ENCODE peak calls at places on chromosomes 16 and 17, in four cellular contexts. I is A549, U is SK-N-SH, L is H1. M is an unnamed sample.
A peak's percentile ranks its signal among the peaks of the same experiment; 100 is the strongest.

GRCh38 chr16:88472042-88472441 is 19.0 kb downstream of the ZFPM1 start:
- DNase-seq in L (no peak), U (no peak), I (no peak), M (no peak)

GRCh38 chr17:72421128-72422092 is 300.6 kb downstream of the SOX9 start:
- DNase-seq in L (no peak), I (peak; percentile 99), U (no peak), M (peak; percentile 98)

GRCh38 chr17:57645950-57646686 is 99.0 kb downstream of the CCDC182 start:
- DNase-seq in I (no peak), U (no peak), L (no peak), M (peak; percentile 34)

GRCh38 chr17:20009302-20010098 is at the start of gene SPECC1:
- DNase-seq in U (peak; percentile 94), L (peak; percentile 65), I (peak; percentile 87), M (peak; percentile 43)

GRCh38 chr17:79831367-79832210 is 7.7 kb downstream of the CBX4 start:
- DNase-seq in L (no peak), I (peak; percentile 71), U (peak; percentile 87), M (no peak)

GRCh38 chr17:38601539-38602351 is 4.0 kb downstream of the SRCIN1 start:
- DNase-seq in I (peak; percentile 51), U (peak; percentile 69), L (no peak), M (no peak)

GRCh38 chr17:75901727-75902126 is 3.0 kb downstream of the MRPL38 start:
- DNase-seq in U (no peak), I (no peak), L (no peak), M (no peak)

GRCh38 chr17:78892062-78892456 is 10.9 kb downstream of the CEP295NL start:
- DNase-seq in L (no peak), U (peak; percentile 89), I (no peak), M (no peak)

GRCh38 chr16:56226840-56227525 is 35.7 kb downstream of the GNAO1 start:
- DNase-seq in L (no peak), U (no peak), I (no peak), M (no peak)

GRCh38 chr17:57034807-57035754 is 50.0 kb upstream of the AKAP1 start:
- DNase-seq in U (no peak), L (no peak), I (no peak), M (no peak)

GRCh38 chr17:78499715-78500540 is 77.3 kb downstream of the DNAH17 start:
- DNase-seq in I (no peak), U (no peak), L (no peak), M (no peak)

GRCh38 chr16:70331588-70332358 is 14.9 kb upstream of the DDX19A start:
- DNase-seq in L (no peak), I (no peak), U (no peak), M (no peak)
- TF ChIP-seq RAD21 in L (peak; percentile 22), I (peak; percentile 34), U (no peak), M (peak; percentile 15)

GRCh38 chr17:48625502-48626201 is 506 bp downstream of the HOXB9 start:
- DNase-seq in L (no peak), I (peak; percentile 66), U (no peak), M (no peak)

GRCh38 chr17:48627242-48627597 is 1.1 kb upstream of the HOXB9 start:
- DNase-seq in L (no peak), U (no peak), I (no peak), M (no peak)

GRCh38 chr17:48627625-48628510 is 1.7 kb upstream of the HOXB9 start:
- DNase-seq in U (no peak), I (no peak), L (no peak), M (no peak)

GRCh38 chr17:48626202-48626469 is at the start of gene HOXB9:
- DNase-seq in I (no peak), L (no peak), U (no peak), M (peak; percentile 12)

DNA sequence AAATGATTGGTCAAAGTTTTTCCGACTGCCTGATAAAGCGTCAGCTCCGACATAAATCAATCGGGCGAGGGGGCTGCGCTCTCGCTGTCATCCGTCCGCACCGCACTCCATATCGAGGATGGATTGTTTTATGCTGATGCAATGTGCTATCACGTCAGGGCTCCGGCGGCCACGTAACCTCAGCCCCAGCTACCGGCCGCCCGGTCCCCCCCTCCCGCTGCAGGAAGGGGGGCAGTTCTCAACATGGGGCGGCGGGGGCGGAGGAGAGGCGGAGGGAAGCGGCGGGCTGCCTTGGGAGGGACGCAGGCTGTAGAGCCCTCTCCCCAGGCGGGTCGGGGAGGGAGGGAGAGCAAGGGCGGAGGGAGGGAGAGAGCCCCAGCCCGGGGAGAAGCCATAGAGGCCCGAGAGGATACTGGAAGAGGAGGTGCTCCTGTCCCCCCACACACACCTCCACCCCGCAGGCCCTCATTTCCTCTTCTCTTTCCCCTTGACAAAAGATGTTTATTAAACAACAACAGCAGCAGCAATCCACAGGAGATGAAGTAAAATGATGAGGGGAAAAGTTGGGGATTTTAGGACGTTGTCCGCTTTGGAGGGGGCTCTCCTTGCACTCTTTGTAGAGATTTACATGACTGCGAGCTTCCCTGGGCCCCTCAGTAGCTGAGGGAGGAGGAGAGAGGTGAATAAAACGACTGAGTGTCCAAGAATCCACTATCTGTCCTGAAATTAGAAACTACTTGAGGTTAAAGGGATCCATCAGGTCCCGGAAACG is 498 bp upstream of the HOXB9 start:
- DNase-seq in U (no peak), L (no peak), I (peak; percentile 86), M (peak; percentile 47)
- TF ChIP-seq RFX5 in U (no peak), L (no peak), I (no peak), M (no peak)

GRCh38 chr16:57892041-57892440 is 78.9 kb downstream of the CNGB1 start:
- DNase-seq in L (no peak), U (no peak), I (no peak), M (peak; percentile 69)

GRCh38 chr16:57893559-57894389 is 77.2 kb downstream of the CNGB1 start:
- DNase-seq in U (no peak), L (no peak), I (peak; percentile 96), M (peak; percentile 91)

GRCh38 chr16:57890752-57891111 is 80.2 kb downstream of the CNGB1 start:
- DNase-seq in U (no peak), L (no peak), I (no peak), M (no peak)

GRCh38 chr16:57893217-57893558 is 77.7 kb downstream of the CNGB1 start:
- DNase-seq in L (no peak), I (no peak), U (no peak), M (no peak)

GRCh38 chr16:57892447-57893096 is 78.4 kb downstream of the CNGB1 start:
- DNase-seq in U (no peak), I (peak; percentile 36), L (no peak), M (no peak)
- TF ChIP-seq RAD21 in U (no peak), I (no peak), L (no peak), M (no peak)

GRCh38 chr16:21950782-21951521 is 2.2 kb upstream of the UQCRC2 start:
- DNase-seq in I (peak; percentile 61), L (no peak), U (peak; percentile 34), M (peak; percentile 37)

GRCh38 chr16:21952793-21953540 is at the start of gene UQCRC2:
- DNase-seq in I (peak; percentile 96), L (peak; percentile 64), U (peak; percentile 86), M (peak; percentile 93)

GRCh38 chr16:21949713-21950260 is 3.4 kb upstream of the UQCRC2 start:
- DNase-seq in U (no peak), I (no peak), L (no peak), M (no peak)

GRCh38 chr16:21953541-21953902 is 361 bp downstream of the UQCRC2 start:
- DNase-seq in L (no peak), U (no peak), I (no peak), M (no peak)

DNA sequence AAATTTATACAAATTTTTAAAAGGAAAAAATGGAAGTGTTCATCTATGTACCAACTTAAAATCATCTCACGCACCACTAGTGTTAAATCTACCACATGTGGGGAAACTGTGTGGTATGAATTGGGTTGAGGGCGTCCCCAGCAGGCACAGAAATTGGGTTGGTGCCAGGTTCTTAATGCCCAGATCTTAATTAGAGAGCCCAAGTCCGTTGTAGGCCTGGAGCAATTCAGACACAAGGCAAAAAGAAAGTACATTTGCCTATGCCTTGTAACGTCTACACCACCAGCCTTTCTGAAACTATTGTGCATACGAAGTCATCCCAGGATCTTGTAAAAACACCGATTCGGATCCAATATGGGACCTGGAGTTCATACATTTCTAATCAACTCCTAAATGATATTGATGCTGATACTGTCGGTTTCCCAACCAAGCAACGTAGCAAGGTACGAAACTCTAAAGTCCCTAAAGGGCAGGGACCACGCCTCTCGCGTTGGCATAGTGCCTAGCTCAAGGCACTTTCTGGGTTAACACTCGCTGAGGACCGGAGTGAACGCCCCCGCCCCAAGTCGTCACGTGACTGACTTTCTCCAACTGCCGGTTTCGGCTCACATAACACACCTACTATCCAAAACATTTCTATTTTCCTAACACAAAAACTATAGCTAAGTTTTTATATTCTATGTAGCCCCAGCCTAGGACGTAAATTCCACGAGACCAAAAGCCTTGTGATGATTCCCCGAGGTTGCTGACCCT is 945 bp upstream of the UQCRC2 start:
- DNase-seq in L (no peak), I (peak; percentile 78), U (peak; percentile 66), M (peak; percentile 61)
- TF ChIP-seq RFX5 in L (no peak), I (no peak), U (no peak), M (no peak)

GRCh38 chr17:61818225-61818624 is 45.1 kb downstream of the BRIP1 start:
- DNase-seq in L (no peak), U (no peak), I (no peak), M (no peak)

GRCh38 chr17:61814485-61814884 is 48.8 kb downstream of the BRIP1 start:
- DNase-seq in U (no peak), I (no peak), L (no peak), M (no peak)

GRCh38 chr17:61817452-61817851 is 45.9 kb downstream of the BRIP1 start:
- DNase-seq in U (no peak), I (no peak), L (no peak), M (no peak)

GRCh38 chr17:61815863-61816523 is 47.3 kb downstream of the BRIP1 start:
- DNase-seq in L (no peak), I (no peak), U (no peak), M (no peak)

GRCh38 chr17:61816538-61816937 is 46.8 kb downstream of the BRIP1 start:
- DNase-seq in U (no peak), L (no peak), I (no peak), M (peak; percentile 62)
- TF ChIP-seq RAD21 in U (no peak), L (no peak), I (no peak), M (no peak)

GRCh38 chr16:80541306-80541694 is 507 bp downstream of the DYNLRB2 start:
- DNase-seq in U (no peak), I (no peak), L (no peak), M (no peak)

GRCh38 chr16:80547145-80547544 is 6.4 kb downstream of the DYNLRB2 start:
- DNase-seq in L (no peak), U (no peak), I (no peak), M (no peak)

GRCh38 chr16:80543162-80543561 is 2.4 kb downstream of the DYNLRB2 start:
- DNase-seq in L (no peak), I (no peak), U (no peak), M (no peak)

GRCh38 chr16:80546249-80546648 is 5.5 kb downstream of the DYNLRB2 start:
- DNase-seq in I (no peak), U (no peak), L (no peak), M (no peak)

DNA sequence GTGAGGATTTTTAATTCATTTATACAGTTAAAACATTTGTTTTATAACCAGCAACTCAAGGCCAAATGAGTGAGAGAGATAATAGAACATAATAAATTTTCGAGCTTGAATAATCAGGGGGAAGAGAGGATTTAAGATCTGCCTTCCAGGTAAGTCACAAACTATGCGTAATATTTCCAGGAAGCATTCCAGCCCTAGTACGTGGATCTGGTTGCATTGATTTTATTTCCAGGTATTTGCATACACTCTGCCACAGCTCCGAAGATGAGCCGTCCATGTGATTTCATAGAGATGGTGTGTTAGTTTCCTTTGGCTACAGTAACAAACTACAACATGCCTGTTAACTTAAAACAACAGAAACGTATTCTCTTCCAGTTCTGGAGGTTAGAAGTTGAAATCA is 3.5 kb downstream of the DYNLRB2 start:
- DNase-seq in I (no peak), U (no peak), L (no peak), M (no peak)
- TF ChIP-seq RFX5 in I (no peak), U (no peak), L (no peak), M (no peak)